ENCODE peak calls at places on chromosomes 13 and 19, in four cellular contexts. D is erythroblast, W is adrenal gland, H is GM12892. R is an unnamed sample.
A peak's percentile ranks its signal among the peaks of the same experiment; 100 is the strongest.

GRCh38 chr19:33505823-33506222 is 15.8 kb downstream of the PEPD start:
- DNase-seq in D (no peak), W (no peak), H (no peak), R (no peak)

GRCh38 chr13:109787135-109787954 is 962 bp upstream of the IRS2 start:
- DNase-seq in D (peak; percentile 69), W (peak; percentile 64), H (no peak), R (no peak)

GRCh38 chr19:11480927-11481776 is at the start of gene ELAVL3:
- DNase-seq in D (no peak), W (no peak), H (peak; percentile 17), R (no peak)

GRCh38 chr19:39199025-39199424 is 2.3 kb downstream of the NCCRP1 start:
- DNase-seq in D (no peak), W (peak; percentile 79), H (no peak), R (no peak)

GRCh38 chr19:52716578-52716977 is 18.3 kb downstream of the ZNF611 start:
- DNase-seq in D (no peak), W (no peak), H (no peak), R (no peak)

GRCh38 chr19:16022681-16023557 is 53.4 kb upstream of the TPM4 start:
- DNase-seq in D (no peak), W (no peak), H (no peak), R (no peak)

GRCh38 chr19:32287811-32288227 is 57.6 kb upstream of the ZNF507 start:
- DNase-seq in D (peak; percentile 52), W (peak; percentile 75), H (no peak), R (peak; percentile 18)

GRCh38 chr19:40549007-40549708 is 27.5 kb upstream of the SHKBP1 start:
- DNase-seq in D (peak; percentile 63), W (peak; percentile 63), H (peak; percentile 72), R (no peak)

GRCh38 chr13:86446311-86446710 is 647.1 kb upstream of the SLITRK6 start:
- DNase-seq in D (no peak), W (no peak), H (no peak), R (peak; percentile 9)

GRCh38 chr13:51974485-51974884 is 36.8 kb downstream of the ATP7B start:
- DNase-seq in D (peak; percentile 72), W (no peak), H (no peak), R (no peak)

GRCh38 chr13:50412046-50412617 is 396.9 kb downstream of the KCNRG start:
- DNase-seq in D (no peak), W (no peak), H (no peak), R (no peak)

GRCh38 chr19:3111586-3112247 is 17.6 kb downstream of the GNA11 start:
- DNase-seq in D (no peak), W (no peak), H (no peak), R (no peak)

GRCh38 chr19:3073931-3074595 is 11.8 kb upstream of the TLE5 start:
- DNase-seq in D (no peak), W (peak; percentile 65), H (no peak), R (no peak)

GRCh38 chr19:29685326-29685725 is 20.1 kb downstream of the PLEKHF1 start:
- DNase-seq in D (no peak), W (no peak), H (no peak), R (peak; percentile 60)

GRCh38 chr19:31574251-31574973 is 225.2 kb upstream of the TSHZ3 start:
- DNase-seq in D (no peak), W (no peak), H (no peak), R (no peak)

GRCh38 chr19:58346961-58347929 is 6.0 kb downstream of the A1BG start:
- DNase-seq in D (no peak), W (peak; percentile 50), H (peak; percentile 92), R (no peak)
- TF ChIP-seq POLR2A in D (no peak), W (no peak), H (peak; percentile 71), R (peak; percentile 23)

DNA sequence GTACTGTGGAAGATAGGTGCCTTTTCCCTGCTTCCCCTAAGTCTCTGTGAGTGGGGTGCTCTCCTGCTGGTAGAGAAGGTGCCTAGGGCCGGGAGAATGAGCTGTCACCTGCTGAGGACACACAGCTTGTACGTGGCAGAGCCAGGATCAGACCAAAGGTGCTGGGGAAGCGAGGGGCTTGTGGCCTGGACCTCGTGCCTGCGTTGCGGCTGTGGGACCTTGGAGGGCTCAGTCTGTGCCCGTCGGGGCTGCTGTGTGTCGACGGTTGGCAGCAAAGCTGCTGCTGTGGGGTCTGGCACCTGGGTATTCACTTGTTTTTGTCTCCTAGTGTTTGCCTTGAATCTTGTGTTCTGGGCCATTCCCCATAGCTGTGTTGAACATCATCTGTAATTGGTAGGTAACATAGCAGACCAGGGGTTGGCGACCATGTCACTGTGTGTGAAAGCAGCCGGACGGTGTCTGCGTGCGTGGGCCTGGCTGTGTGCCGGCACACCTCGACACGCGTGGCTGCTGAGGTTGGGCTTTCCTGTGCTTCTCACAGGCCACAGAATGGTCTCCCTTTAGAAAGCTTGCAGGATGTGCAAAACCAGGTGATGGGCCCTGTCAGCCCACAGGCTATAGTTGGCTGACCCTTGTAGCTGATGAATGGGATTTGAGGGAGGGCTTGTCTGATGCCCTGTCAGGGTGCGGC is 9.2 kb downstream of the U2AF2 start:
- DNase-seq in D (no peak), W (no peak), H (no peak), R (no peak)
- TF ChIP-seq POLR2A in D (no peak), W (no peak), H (no peak), R (no peak)

GRCh38 chr19:19630426-19630825 is 2.4 kb upstream of the LPAR2 start:
- DNase-seq in D (no peak), W (no peak), H (no peak), R (no peak)

GRCh38 chr19:19627442-19627715 is 641 bp downstream of the LPAR2 start:
- DNase-seq in D (no peak), W (no peak), H (no peak), R (no peak)

GRCh38 chr19:19627716-19628498 is at the start of gene LPAR2:
- DNase-seq in D (no peak), W (no peak), H (peak; percentile 97), R (no peak)

GRCh38 chr19:19630062-19630414 is 2.0 kb upstream of the LPAR2 start:
- DNase-seq in D (no peak), W (no peak), H (no peak), R (no peak)

DNA sequence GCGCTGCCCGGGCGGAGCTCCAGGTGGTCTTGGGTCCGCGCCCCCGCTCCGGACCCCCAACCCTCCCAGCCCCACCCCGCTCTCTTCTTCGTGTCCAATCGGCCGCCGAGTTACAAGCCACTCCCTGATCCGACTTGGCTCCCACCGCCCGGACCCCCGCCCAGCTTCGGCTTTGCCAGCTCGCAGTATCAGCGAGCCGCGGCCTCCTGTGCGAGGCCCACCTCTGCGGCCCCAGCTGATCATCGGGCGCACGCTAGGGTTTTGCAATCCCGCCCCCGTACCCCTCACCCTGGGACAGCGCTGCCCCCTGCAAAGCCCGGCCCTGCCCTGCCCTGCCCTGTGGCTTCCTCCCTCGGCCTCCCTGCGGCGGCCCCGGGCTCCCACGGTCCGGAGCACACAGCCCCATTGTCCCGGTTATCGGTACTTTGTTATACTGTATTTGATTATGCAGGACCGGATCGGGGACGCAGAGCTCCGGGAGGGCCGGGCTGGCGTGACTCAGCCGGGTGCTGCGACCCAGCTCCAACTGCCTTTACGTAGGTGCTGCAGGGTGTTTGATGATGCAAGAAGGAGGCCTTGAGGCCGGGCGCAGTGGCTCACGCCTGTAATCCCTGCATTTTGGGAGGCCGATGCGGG is 597 bp upstream of the LPAR2 start:
- DNase-seq in D (no peak), W (peak; percentile 75), H (no peak), R (no peak)
- TF ChIP-seq POLR2A in D (no peak), W (no peak), H (peak; percentile 46), R (no peak)

GRCh38 chr19:1227313-1227626 is 10.5 kb downstream of the CBARP start:
- DNase-seq in D (no peak), W (no peak), H (no peak), R (no peak)
- TF ChIP-seq POLR2A in D (no peak), W (no peak), H (no peak), R (no peak)

DNA sequence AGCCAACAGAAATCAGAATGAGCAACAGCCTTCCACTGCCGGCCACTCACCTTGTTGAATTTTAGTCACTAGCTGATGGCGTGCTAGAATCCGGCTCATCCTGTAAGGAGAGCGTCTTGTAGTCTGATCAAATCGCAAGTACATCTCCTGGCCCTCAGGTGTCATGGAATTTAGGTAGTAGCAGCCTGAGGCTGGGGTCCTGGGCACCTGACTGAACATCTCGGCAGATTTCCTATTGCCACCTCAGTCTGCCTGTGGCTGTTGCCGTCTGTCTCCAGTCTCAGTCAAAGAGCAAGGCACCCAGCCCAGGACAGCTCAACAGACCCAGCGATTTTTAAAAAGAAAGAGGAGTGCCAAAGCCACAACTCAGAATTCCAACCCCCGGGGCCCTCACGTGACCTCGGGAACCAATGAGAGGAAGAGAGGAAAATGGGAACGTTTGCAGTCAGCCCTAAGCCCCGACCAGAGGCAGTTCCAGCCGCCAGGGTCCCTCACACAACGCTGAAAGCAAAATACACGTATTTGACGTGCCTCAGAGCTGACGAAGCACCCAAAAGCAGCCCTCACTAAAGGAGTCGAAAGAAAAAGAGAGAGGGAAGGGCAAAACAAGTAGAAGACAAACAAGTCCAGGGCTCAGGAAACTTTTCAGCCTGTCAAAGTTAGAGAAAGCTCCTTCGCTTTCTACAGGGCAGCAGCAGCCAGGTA is at the start of gene STARD13:
- DNase-seq in D (peak; percentile 19), W (peak; percentile 96), H (peak; percentile 25), R (peak; percentile 92)
- TF ChIP-seq POLR2A in D (no peak), W (peak; percentile 89), H (peak; percentile 25), R (peak; percentile 79)

GRCh38 chr19:51366999-51367564 is 894 bp upstream of the ETFB start:
- DNase-seq in D (peak; percentile 70), W (no peak), H (no peak), R (no peak)
- TF ChIP-seq POLR2A in D (no peak), W (peak; percentile 66), H (no peak), R (peak; percentile 88)

DNA sequence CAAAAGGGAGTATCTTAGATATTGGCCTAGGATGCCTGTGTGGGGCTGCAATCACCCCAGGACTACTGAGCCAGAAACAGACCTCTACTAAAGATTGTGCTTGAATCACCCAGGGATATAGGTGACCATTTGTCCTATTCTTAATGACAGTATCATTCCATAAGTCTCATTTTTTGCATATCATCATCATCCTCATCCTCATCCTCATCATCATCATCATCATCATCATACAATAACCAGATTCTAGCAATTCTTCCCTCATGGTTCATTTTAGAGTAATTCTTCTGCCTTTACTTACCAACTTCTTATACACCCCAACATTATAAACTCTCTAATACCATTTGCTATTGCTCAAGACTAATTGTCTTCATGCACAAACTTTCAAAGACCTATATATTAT is 226.6 kb downstream of the B3GLCT start:
- DNase-seq in D (no peak), W (no peak), H (no peak), R (no peak)
- TF ChIP-seq POLR2A in D (no peak), W (no peak), H (no peak), R (no peak)

DNA sequence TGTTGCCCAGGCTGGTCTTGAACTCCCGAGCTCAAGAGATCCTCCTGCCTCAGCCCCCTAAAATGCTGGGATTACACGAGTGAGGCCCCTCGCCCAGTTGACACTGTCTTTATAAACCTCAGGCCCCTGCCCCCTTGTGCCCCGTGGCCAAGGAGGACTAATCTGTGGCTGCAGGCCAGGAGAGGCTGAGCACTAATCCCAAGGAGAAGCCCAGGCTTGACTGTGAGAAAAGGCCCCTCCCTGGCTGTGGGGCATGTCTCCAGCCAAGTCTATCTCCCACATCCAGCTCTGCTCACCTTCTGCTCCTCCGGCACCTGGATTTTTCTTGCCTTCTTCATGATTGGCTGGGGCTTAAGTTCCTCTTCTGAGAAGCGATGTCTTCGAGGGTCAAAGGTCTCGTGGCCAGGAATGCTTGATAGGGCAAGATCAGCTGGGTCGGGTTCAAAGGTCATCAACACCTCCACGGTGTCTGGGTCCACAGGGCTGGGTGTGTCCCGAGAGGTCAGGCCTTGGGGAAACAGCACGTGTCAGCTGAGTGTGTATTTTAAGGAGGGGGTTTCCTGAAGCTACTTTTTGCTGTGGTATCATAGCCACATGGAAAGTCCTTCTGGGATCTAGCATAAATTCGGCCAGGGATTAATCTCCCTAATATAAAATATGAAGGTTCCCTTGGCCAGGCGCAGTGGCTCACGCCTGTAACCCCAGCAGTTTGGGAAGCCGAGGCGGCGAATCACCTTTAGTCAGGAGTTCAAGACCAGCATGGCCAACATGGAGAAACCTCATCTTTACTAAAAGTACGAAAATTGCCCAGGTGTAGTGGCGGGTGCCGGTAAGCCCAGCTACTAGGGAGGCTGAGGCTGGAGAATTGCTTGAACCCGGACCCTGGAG is 3.8 kb downstream of the DBP start:
- DNase-seq in D (no peak), W (peak; percentile 66), H (no peak), R (peak; percentile 58)
- TF ChIP-seq POLR2A in D (peak; percentile 3), W (no peak), H (no peak), R (no peak)

R was measured in gastrocnemius medialis.